ENCODE peak calls at places on chromosomes 4 and X, in nine cellular contexts. N, A, S, Q, L, U, X, D and Y are unnamed samples.

GRCh38 chr4:1511441-1512041 is 105.3 kb upstream of the NKX1-1 start:
- DNase-seq in X (no peak), S (peak), N (peak), U (peak), D (no peak), A (peak), Q (no peak), L (no peak), Y (peak)

GRCh38 chrX:153397256-153397960 is 3.7 kb downstream of the PNMA6E start:
- DNase-seq in Q (no peak), S (no peak), A (no peak), L (no peak), N (peak), U (no peak), X (no peak), D (no peak), Y (no peak)

GRCh38 chr4:52641853-52642563 is 17.1 kb downstream of the USP46 start:
- DNase-seq in Q (no peak), X (no peak), D (peak), S (no peak), A (no peak), L (peak), N (no peak), U (no peak), Y (no peak)

GRCh38 chrX:151081016-151081415 is 95.4 kb upstream of the GPR50 start:
- DNase-seq in L (no peak), D (no peak), S (no peak), U (no peak), Q (peak), N (no peak), A (no peak), X (no peak), Y (no peak)

GRCh38 chrX:153495362-153495751 is 577 bp downstream of the BGN start:
- DNase-seq in A (no peak), S (peak), D (no peak), L (no peak), U (no peak), Q (no peak), X (no peak), N (no peak), Y (no peak)

GRCh38 chr4:164210377-164210776 is 543.6 kb upstream of the SMIM31 start:
- DNase-seq in D (no peak), U (no peak), X (no peak), Q (no peak), S (no peak), N (no peak), A (no peak), L (no peak), Y (no peak)

GRCh38 chr4:99403380-99404194 is 31.6 kb downstream of the ADH7 start:
- DNase-seq in U (no peak), N (no peak), A (no peak), Q (no peak), S (no peak), L (no peak), X (no peak), D (peak), Y (no peak)

GRCh38 chrX:19739683-19740082 is 147.7 kb downstream of the SH3KBP1 start:
- DNase-seq in A (no peak), D (peak), X (peak), U (peak), S (peak), Q (peak), N (peak), L (peak), Y (peak)

GRCh38 chr4:48105230-48105629 is 28.8 kb downstream of the TXK start:
- DNase-seq in X (no peak), N (no peak), S (no peak), L (no peak), U (no peak), Q (no peak), A (no peak), D (no peak), Y (no peak)

GRCh38 chr4:48103483-48104139 is 30.4 kb downstream of the TXK start:
- DNase-seq in X (no peak), U (no peak), S (no peak), N (no peak), L (no peak), D (no peak), A (no peak), Q (no peak), Y (peak)

GRCh38 chr4:48100248-48100647 is 33.8 kb downstream of the TXK start:
- DNase-seq in A (no peak), X (no peak), D (no peak), S (no peak), Q (no peak), N (no peak), L (no peak), U (no peak), Y (no peak)

GRCh38 chr4:48102303-48102702 is 31.7 kb downstream of the TXK start:
- DNase-seq in D (no peak), X (no peak), N (no peak), Q (no peak), U (no peak), A (no peak), L (no peak), S (no peak), Y (no peak)
- TF ChIP-seq CTCF in D (no peak), X (no peak), N (no peak), Q (peak), U (peak), A (no peak), L (no peak), S (no peak), Y (no peak)

DNA sequence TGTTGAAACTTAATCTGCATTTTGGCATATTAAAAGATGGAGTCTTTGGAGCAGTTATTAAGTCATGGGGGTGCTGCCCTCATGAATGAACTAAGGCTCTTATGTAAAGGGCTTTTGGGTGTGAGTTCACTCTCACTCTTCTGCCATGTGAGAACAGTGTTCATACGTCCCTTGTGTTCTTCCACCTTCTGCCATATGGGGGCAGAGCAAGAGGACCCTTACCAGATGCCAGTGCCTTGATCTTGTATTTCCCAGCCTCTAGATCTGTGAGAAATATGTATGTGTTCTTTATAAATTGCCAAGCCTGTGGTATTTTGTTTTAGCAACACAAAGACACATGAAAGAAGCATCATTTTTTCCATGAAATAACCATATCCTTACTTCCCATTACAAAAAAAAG is 213.9 kb downstream of the SPOCK3 start:
- DNase-seq in D (no peak), X (peak), S (no peak), L (no peak), A (no peak), Q (peak), N (no peak), U (peak), Y (peak)
- TF ChIP-seq CTCF in D (no peak), X (no peak), S (no peak), L (peak), A (no peak), Q (peak), N (no peak), U (peak), Y (peak)

GRCh38 chr4:26126135-26126718 is 194.6 kb upstream of the RBPJ start:
- DNase-seq in U (no peak), Q (no peak), X (no peak), N (no peak), A (no peak), L (no peak), S (no peak), D (no peak), Y (no peak)

GRCh38 chr4:26124753-26125236 is 196.0 kb upstream of the RBPJ start:
- DNase-seq in X (no peak), A (no peak), U (no peak), L (no peak), D (no peak), N (no peak), Q (no peak), S (no peak), Y (no peak)

GRCh38 chr4:26127851-26128337 is 192.9 kb upstream of the RBPJ start:
- DNase-seq in N (no peak), A (no peak), X (peak), S (no peak), Q (no peak), L (no peak), U (no peak), D (no peak), Y (no peak)

GRCh38 chr4:26130173-26130572 is 190.6 kb upstream of the RBPJ start:
- DNase-seq in X (no peak), N (no peak), U (no peak), D (peak), A (no peak), Q (no peak), S (no peak), L (peak), Y (peak)

DNA sequence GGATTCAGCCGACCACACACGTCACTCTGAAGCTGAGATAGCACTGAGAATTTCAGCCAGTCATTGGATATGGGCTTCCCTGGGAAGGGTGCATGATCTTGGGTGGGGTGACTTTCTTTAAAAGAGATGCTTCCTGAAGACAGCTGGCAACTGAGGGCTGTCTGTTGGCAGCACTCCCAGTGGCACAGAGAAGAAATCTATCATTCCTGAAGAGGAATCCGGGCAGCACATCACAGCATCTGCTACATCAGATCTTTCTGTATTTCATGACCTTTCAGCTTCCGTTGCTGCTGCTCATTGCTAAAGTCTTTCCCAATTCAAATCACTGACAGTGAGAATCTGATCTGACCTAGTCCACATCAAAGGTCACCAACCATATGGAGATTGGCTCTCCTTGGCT is 193.8 kb upstream of the RBPJ start:
- DNase-seq in D (no peak), S (no peak), X (no peak), U (no peak), L (no peak), N (no peak), Q (no peak), A (no peak), Y (no peak)
- TF ChIP-seq CTCF in D (no peak), S (no peak), X (no peak), U (no peak), L (no peak), N (no peak), Q (no peak), A (no peak), Y (no peak)

DNA sequence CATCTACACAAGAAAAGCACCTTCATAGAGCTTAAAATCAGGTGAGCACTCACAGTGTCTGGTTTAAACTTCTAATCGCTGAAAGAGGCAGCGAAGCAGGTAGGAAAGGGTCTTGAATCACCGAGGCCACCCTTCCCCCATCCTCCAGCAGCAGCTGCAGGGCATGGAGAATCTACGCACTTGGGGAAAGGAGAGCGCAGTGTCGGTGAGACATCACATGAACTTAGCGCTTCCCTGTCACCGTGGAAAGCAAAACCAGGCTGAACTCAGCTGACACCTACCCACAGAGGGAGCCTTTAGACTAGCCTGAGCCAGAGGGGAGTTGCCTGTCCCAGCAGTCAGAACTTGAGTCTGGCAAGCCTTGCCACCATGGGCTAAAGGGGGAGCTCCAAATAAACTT is 197.2 kb upstream of the ZFP42 start:
- DNase-seq in N (no peak), X (no peak), D (no peak), S (no peak), U (no peak), Q (no peak), L (no peak), A (no peak), Y (no peak)
- TF ChIP-seq CTCF in N (no peak), X (no peak), D (no peak), S (no peak), U (no peak), Q (no peak), L (no peak), A (no peak), Y (no peak)

GRCh38 chr4:23219779-23220408 is 527.2 kb downstream of the GBA3 start:
- DNase-seq in Q (no peak), S (no peak), U (no peak), N (no peak), L (no peak), A (no peak), D (no peak), X (no peak), Y (no peak)
- TF ChIP-seq CTCF in Q (no peak), S (no peak), U (no peak), N (no peak), L (no peak), A (no peak), D (no peak), X (no peak), Y (no peak)